ENCODE peak calls at places on chromosomes 16 and 17, in five cellular contexts. A is CD4-positive, CD25-positive, alpha-beta regulatory T cell; I is foreskin fibroblast; S is mucosa of descending colon; Z is lung. F is an unnamed sample.

GRCh38 chr16:67669499-67670101 is 3.0 kb downstream of the C16orf86 start:
- DNase-seq in A (no peak), I (no peak), S (no peak), Z (no peak), F (no peak)

GRCh38 chr16:63426275-63426870 is 1390.1 kb upstream of the CDH8 start:
- DNase-seq in A (no peak), I (no peak), S (no peak), Z (no peak), F (no peak)

GRCh38 chr16:86086471-86086870 is 187.5 kb downstream of the IRF8 start:
- DNase-seq in A (no peak), I (no peak), S (no peak), Z (no peak), F (no peak)

GRCh38 chr16:73956592-73957495 is 339.8 kb upstream of the PSMD7 start:
- DNase-seq in A (no peak), I (peak), S (peak), Z (peak), F (peak)

GRCh38 chr16:30675133-30675532 is 16.9 kb downstream of the FBRS start:
- DNase-seq in A (no peak), I (no peak), S (no peak), Z (no peak), F (no peak)

GRCh38 chr17:66135896-66136295 is 56.0 kb downstream of the CEP112 start:
- DNase-seq in A (no peak), I (peak), S (no peak), Z (no peak), F (no peak)

GRCh38 chr17:50487213-50488096 is 8.8 kb downstream of the RSAD1 start:
- DNase-seq in A (no peak), I (no peak), S (no peak), Z (no peak), F (no peak)

GRCh38 chr16:29806096-29806579 is at the start of gene MAZ:
- DNase-seq in A (no peak), I (no peak), S (no peak), Z (no peak), F (peak)

GRCh38 chr17:5892897-5893656 is 177.1 kb upstream of the WSCD1 start:
- DNase-seq in A (no peak), I (no peak), S (no peak), Z (no peak), F (no peak)

GRCh38 chr16:8998114-8998513 is 34.4 kb upstream of the USP7 start:
- DNase-seq in A (no peak), I (peak), S (no peak), Z (no peak), F (no peak)

GRCh38 chr16:54077412-54077821 is 209.2 kb downstream of the IRX3 start:
- DNase-seq in A (no peak), I (peak), S (no peak), Z (no peak), F (no peak)

GRCh38 chr16:69396187-69397061 is 10.6 kb upstream of the TERF2 start:
- DNase-seq in A (peak), I (peak), S (peak), Z (peak), F (peak)

GRCh38 chr17:2274414-2274813 is 29.2 kb downstream of the SMG6 start:
- DNase-seq in A (no peak), I (no peak), S (no peak), Z (no peak), F (no peak)

GRCh38 chr16:72371307-72372081 is 199.5 kb upstream of the PMFBP1 start:
- DNase-seq in A (no peak), I (peak), S (no peak), Z (no peak), F (no peak)

GRCh38 chr16:87309912-87310485 is 7.2 kb downstream of the C16orf95 start:
- DNase-seq in A (no peak), I (no peak), S (no peak), Z (no peak), F (no peak)

GRCh38 chr17:45286286-45286685 is 24.4 kb upstream of the SPATA32 start:
- DNase-seq in A (no peak), I (no peak), S (no peak), Z (no peak), F (no peak)

GRCh38 chr17:78174332-78174869 is 6.0 kb downstream of the SYNGR2 start:
- DNase-seq in A (no peak), I (no peak), S (peak), Z (peak), F (peak)

DNA sequence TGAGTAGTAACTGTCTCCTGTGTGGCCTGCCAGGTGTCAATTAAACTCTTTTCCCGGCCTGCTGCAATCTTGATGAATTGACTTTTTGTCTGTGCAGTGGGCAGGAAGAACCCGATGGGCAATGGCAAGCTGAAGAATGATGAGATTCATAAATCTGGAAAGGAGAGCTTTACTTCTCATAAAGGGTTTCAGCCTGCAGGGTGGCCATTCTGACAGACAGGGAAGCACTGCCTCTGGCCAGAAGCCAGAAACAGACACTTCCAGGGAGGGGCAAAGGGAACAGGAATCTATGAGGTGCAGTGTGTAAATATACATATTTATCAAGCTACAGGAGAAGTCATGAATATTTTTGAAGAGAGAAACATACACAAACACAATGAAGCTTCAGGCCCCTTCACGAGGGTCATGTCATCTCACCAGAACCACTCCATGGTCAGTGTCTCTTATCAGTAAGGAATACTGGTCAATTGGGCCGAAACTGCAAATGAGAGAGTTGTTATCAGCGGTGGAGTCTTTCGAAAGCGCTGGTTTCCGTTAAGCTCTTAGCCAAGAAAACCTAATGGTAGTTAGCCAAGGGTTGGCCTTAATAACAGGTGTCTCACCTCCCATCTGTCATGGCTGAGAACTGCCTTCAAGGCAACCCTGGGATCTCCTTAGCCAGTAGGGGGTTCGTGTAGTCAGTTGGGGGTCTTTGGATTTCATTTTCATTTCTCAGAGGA is 1.3 kb upstream of the NARF start:
- DNase-seq in A (no peak), I (no peak), S (peak), Z (no peak), F (peak)
- H3K4me3 ChIP-seq in A (peak), I (peak), S (no peak), Z (no peak), F (no peak)

GRCh38 chr17:1229354-1229890 is 40.8 kb upstream of the BHLHA9 start:
- DNase-seq in A (peak), I (no peak), S (peak), Z (peak), F (peak)
- H3K4me3 ChIP-seq in A (no peak), I (peak), S (peak), Z (peak), F (no peak)

GRCh38 chr16:3264137-3265036 is 8.0 kb upstream of the MEFV start:
- DNase-seq in A (peak), I (peak), S (peak), Z (peak), F (peak)
- H3K4me3 ChIP-seq in A (peak), I (peak), S (peak), Z (peak), F (peak)

DNA sequence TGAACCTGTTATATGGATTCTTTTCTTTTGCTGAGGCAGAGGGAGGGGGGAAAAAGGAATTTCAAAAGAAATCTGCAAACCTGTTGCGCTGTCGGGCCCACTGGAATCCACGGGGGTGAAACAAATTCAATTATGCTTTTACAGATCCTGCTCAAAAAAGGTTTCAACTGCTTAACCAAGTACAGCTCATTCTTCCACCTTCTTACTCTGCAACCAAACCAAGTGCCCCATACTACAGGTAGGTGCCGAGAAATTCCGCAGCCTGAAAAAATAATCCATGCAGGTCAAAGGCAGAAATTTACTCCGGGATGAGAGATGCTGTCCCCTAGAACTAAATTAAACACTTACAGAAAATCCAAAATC is 416 bp downstream of the RNF43 start:
- DNase-seq in A (no peak), I (no peak), S (no peak), Z (no peak), F (no peak)
- H3K4me3 ChIP-seq in A (peak), I (no peak), S (peak), Z (no peak), F (peak)

GRCh38 chr17:81366648-81367047 is 28.6 kb upstream of the BAHCC1 start:
- DNase-seq in A (no peak), I (no peak), S (no peak), Z (no peak), F (peak)

GRCh38 chr17:81364278-81365147 is 30.7 kb upstream of the BAHCC1 start:
- DNase-seq in A (no peak), I (no peak), S (no peak), Z (no peak), F (no peak)

GRCh38 chr17:81367171-81367570 is 28.1 kb upstream of the BAHCC1 start:
- DNase-seq in A (no peak), I (no peak), S (no peak), Z (no peak), F (no peak)

GRCh38 chr17:81365601-81366585 is 29.4 kb upstream of the BAHCC1 start:
- DNase-seq in A (no peak), I (no peak), S (peak), Z (peak), F (peak)

GRCh38 chr17:81365148-81365600 is 30.1 kb upstream of the BAHCC1 start:
- DNase-seq in A (no peak), I (peak), S (peak), Z (peak), F (peak)
- H3K4me3 ChIP-seq in A (no peak), I (peak), S (no peak), Z (no peak), F (no peak)

GRCh38 chr17:58343131-58343530 is 8.9 kb downstream of the SUPT4H1 start:
- DNase-seq in A (no peak), I (no peak), S (no peak), Z (no peak), F (no peak)
- H3K4me3 ChIP-seq in A (peak), I (no peak), S (no peak), Z (no peak), F (no peak)

GRCh38 chr17:18261146-18261515 is 669 bp downstream of the MIEF2 start:
- DNase-seq in A (no peak), I (peak), S (peak), Z (peak), F (peak)

GRCh38 chr17:18260332-18261145 is at the start of gene MIEF2:
- DNase-seq in A (peak), I (peak), S (peak), Z (peak), F (peak)

GRCh38 chr17:18262641-18263040 is 2.2 kb downstream of the MIEF2 start:
- DNase-seq in A (no peak), I (no peak), S (no peak), Z (no peak), F (peak)

GRCh38 chr17:18261659-18262058 is 1.2 kb downstream of the MIEF2 start:
- DNase-seq in A (no peak), I (no peak), S (no peak), Z (no peak), F (no peak)

GRCh38 chr17:18262111-18262510 is 1.6 kb downstream of the MIEF2 start:
- DNase-seq in A (no peak), I (no peak), S (no peak), Z (no peak), F (no peak)
- H3K4me3 ChIP-seq in A (no peak), I (no peak), S (no peak), Z (no peak), F (no peak)

DNA sequence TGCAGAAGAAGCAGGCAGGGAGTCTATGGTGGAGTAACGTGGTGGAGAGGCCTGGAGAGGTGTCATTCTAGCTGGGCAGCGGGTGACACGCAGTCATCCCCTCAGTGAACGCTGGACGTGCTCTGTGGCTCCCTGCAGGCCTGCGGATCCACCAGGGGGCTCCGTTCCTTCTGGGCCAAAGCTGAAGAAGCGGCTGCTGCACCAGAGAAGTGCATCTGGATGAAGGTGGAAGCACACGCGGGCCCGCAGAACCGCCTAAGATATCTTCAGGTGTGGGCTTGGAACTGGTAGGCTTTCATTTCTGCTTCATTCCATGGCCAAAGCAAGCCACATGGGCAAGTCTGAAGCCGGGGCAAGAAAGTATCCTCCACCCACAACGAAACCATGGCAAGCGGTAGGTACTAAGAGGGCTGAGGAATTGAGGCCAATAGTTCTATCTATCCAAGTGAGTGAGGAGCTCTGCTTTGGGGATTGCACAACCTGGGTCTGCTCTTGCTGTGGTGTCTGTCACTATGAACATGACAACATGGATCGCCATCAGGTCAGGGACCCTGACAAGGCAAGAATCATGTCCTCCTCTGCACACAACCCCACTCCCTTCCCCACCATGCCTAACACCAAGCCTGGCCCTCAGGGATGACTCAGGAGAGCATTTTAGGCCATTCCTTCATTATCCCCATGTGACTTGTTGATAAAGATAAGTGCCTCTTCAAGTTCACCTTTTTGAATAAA is 78.9 kb upstream of the FBXO47 start:
- DNase-seq in A (no peak), I (no peak), S (no peak), Z (no peak), F (no peak)
- H3K4me3 ChIP-seq in A (no peak), I (no peak), S (no peak), Z (no peak), F (no peak)